ENCODE peak calls at places on chromosome 17, in nine cellular contexts. D is GM12891, Q is sigmoid colon, Y is HCT116, A is adrenal gland, P is heart left ventricle, C is H1, E is tibial nerve, J is stomach. S is an unnamed sample.

GRCh38 chr17:63950940-63951907 is 19.1 kb upstream of the CD79B start:
- DNase-seq in D (peak), Q (no peak), Y (peak), A (no peak), P (no peak), C (peak), E (no peak), J (peak), S (no peak)

GRCh38 chr17:2070241-2071023 is 15.5 kb downstream of the HIC1 start:
- DNase-seq in D (peak), Q (no peak), Y (no peak), A (no peak), P (no peak), C (no peak), E (no peak), J (no peak), S (no peak)

GRCh38 chr17:40026816-40027613 is 11.8 kb downstream of the CSF3 start:
- DNase-seq in D (peak), Q (peak), Y (peak), A (peak), P (peak), C (peak), E (peak), J (peak), S (peak)

GRCh38 chr17:69466905-69467630 is 52.6 kb downstream of the MAP2K6 start:
- DNase-seq in D (no peak), Q (no peak), Y (no peak), A (no peak), P (no peak), C (no peak), E (no peak), J (no peak), S (no peak)

GRCh38 chr17:35730400-35731005 is 936 bp upstream of the RASL10B start:
- DNase-seq in D (no peak), Q (no peak), Y (no peak), A (no peak), P (no peak), C (no peak), E (no peak), J (no peak), S (no peak)

GRCh38 chr17:68592667-68593330 is 8.4 kb downstream of the FAM20A start:
- DNase-seq in D (no peak), Q (no peak), Y (no peak), A (no peak), P (no peak), C (no peak), E (peak), J (no peak), S (no peak)

GRCh38 chr17:46876353-46876887 is 25.0 kb downstream of the WNT9B start:
- DNase-seq in D (peak), Q (no peak), Y (peak), A (no peak), P (no peak), C (peak), E (no peak), J (peak), S (no peak)

GRCh38 chr17:7552621-7553051 is 3.8 kb downstream of the TNFSF12 start:
- DNase-seq in D (peak), Q (no peak), Y (no peak), A (no peak), P (no peak), C (no peak), E (peak), J (no peak), S (no peak)

GRCh38 chr17:35089846-35090193 is 26.3 kb upstream of the RFFL start:
- DNase-seq in D (no peak), Q (no peak), Y (no peak), A (no peak), P (no peak), C (no peak), E (peak), J (no peak), S (peak)

DNA sequence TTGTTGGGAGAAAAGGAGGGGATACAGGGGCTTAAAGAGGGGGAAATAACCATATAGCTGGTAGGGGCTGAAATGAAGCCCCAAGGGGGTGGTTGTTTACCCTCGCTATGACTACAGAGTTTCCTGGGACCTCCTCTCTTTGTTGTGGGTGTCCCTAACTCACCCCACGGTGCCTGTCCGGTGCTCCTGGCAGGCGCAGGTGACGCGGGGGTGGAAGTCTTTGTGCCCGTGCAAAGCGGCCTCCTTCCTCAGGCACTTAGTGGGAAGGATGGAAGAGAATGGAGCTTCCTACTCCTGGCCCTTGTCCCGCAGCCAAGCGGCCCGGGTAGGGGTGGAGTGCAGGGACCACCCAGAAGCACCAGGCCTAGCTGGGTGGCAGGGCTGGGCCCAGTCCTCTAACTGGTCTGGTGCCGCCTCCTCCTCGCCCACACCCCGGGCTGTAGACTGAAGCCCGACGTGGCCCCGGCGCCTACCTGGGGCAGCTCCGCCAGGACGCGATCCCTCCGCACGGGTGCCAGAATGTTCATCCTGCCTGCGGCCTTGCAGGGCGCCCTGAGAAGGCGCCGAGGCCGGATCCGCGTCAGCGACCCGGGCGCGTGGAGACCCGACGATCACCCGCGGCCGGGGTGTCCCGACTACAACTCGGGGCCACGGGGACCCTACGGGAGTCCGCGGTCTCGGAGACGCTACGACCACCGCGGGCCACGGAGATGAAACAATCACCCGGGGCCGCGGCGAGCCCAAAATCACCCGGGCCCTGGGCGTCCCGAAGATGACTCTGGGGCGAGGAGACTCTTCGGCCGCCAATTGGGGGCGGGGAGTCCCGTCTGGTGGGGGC is 709 bp downstream of the RAB34 start:
- DNase-seq in D (no peak), Q (peak), Y (no peak), A (peak), P (peak), C (no peak), E (no peak), J (no peak), S (no peak)
- TF ChIP-seq POLR2A in D (no peak), Q (no peak), Y (no peak), A (no peak), P (no peak), C (no peak), E (no peak), J (no peak), S (peak)

GRCh38 chr17:56761387-56761786 is 72.3 kb downstream of the C17orf67 start:
- DNase-seq in D (no peak), Q (no peak), Y (no peak), A (no peak), P (no peak), C (no peak), E (no peak), J (no peak), S (no peak)

GRCh38 chr17:56762144-56762543 is 71.6 kb downstream of the C17orf67 start:
- DNase-seq in D (no peak), Q (no peak), Y (no peak), A (no peak), P (no peak), C (no peak), E (no peak), J (no peak), S (no peak)

GRCh38 chr17:56765449-56765848 is 68.3 kb downstream of the C17orf67 start:
- DNase-seq in D (no peak), Q (no peak), Y (no peak), A (no peak), P (no peak), C (no peak), E (no peak), J (no peak), S (no peak)

GRCh38 chr17:56762988-56763387 is 70.7 kb downstream of the C17orf67 start:
- DNase-seq in D (no peak), Q (no peak), Y (no peak), A (no peak), P (no peak), C (no peak), E (no peak), J (no peak), S (no peak)
- TF ChIP-seq POLR2A in D (no peak), Q (no peak), Y (no peak), A (no peak), P (no peak), C (no peak), E (no peak), J (no peak), S (no peak)

DNA sequence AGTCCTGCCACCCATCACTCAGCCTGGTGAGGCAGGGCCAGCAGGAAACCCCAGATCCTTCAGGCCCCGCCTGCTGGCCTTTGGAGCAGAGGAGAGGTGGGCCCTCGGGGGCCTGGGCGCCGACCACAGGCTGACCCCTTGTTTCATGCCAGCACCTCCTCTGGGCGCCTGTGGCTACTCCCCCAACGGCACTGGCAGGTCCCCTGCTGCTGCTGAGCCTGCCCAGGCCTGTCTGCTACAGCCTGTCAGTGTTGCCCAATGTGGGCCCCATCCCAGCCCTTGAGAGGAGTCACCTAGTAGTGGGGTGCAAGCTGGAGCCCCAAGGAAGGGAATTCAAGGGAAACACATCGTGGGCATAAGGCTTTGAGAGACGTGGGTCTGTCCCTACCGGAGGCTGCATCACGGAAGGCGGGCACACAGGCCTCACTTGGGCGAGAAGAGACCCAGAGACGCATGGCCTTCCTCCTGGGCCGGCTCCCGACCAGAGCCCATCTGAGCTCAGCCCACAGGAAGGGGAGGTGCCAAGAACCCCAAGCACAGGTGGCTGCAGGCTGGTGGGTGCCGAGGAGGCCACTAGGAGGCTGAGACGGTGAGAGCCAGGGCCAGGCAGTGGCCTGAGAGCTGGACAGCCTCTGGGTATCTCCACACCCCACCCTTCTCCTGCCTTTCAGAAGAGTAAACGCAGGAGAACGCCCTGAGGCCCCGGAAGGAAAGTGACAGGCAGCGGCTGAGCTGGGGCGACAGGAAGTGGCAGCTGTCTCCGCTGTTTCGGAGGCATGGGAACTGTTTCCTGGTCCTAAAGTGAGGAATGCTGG is 8.1 kb upstream of the FASN start:
- DNase-seq in D (peak), Q (peak), Y (peak), A (peak), P (no peak), C (peak), E (no peak), J (peak), S (peak)
- TF ChIP-seq POLR2A in D (peak), Q (no peak), Y (peak), A (no peak), P (no peak), C (no peak), E (no peak), J (peak), S (no peak)

DNA sequence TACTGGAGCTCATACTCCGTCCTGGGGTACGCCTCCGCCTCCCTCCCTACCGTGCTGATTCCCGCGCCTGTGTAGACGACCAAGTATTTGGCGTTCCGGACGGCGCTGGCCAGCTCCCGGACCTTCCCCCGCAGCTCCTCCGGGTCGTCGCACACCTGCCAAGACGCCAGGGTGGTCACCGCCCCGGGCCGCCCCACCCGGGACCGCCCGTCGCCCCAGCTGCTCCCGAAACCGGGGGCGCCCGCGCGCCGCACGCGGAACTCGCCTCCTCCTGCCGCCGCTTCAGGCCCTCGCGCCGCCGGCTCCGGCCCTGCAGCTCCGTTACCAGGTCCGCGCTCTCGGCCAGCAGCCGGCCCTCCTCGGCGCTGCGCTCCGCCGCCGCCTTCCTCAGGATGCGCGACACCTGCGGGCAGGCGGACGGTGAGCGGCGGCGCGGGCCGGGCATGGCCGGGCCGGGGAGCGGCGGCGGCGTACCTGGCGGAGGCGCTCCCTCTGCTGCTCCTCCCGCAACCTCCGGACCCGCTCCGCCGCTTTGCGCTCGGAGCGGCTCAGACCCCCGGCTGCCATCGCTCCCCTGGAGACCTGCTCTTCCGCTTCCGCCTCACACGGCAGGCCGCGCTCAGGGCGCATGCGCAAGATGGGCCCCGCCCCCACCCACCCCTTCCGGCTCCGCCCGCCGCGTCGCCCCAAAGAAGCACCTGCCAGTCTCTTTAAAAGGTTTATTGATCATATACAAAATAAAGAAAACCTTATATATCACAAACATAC is at the start of gene SIRT7:
- DNase-seq in D (peak), Q (peak), Y (peak), A (peak), P (peak), C (peak), E (peak), J (peak), S (peak)
- TF ChIP-seq POLR2A in D (peak), Q (no peak), Y (peak), A (peak), P (peak), C (peak), E (no peak), J (no peak), S (peak)

DNA sequence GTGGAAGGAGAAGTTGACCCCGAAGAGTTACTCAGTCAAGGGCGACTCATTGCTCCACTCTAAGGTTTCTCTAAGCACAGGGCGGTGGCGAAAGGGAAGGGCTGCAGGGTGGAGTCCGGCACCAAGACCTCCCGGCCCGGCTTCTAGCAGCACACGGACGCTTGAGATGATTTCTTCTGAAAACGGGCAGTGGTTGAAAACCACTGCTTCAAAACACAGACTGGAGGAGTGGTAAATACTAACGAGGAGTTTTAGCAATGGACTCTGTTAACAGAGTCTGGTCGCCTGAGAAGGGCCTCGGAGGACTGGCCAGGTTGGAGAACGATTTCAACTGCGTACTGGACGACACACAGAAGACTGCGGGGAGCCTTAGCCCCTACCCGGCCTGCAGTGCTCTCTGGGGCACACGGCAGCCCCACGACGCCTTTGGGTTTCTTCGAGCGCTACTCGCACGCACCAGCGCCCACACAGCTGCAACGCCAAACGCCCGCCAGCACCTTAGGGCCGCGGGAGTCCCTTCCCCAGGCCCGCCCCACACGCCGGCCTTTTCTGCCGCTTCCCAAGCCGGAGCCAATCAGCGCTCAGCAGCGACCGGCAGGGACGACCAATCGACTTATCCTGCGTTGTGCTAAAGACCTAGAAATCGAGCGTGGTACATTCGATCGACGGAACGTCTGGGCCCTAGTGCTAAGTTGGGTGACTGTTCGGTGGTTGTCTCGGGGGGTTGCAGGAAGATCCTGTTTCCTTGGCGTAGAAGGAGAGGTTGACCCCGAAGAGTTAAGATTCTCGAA is 14.4 kb upstream of the CA4 start:
- DNase-seq in D (peak), Q (peak), Y (peak), A (peak), P (peak), C (peak), E (peak), J (peak), S (no peak)
- TF ChIP-seq POLR2A in D (peak), Q (peak), Y (peak), A (peak), P (peak), C (peak), E (peak), J (no peak), S (no peak)

GRCh38 chr17:80146121-80147034 is 550 bp downstream of the EIF4A3 start:
- DNase-seq in D (no peak), Q (peak), Y (no peak), A (peak), P (peak), C (no peak), E (no peak), J (no peak), S (no peak)
- TF ChIP-seq POLR2A in D (no peak), Q (no peak), Y (no peak), A (no peak), P (no peak), C (no peak), E (no peak), J (no peak), S (peak)

DNA sequence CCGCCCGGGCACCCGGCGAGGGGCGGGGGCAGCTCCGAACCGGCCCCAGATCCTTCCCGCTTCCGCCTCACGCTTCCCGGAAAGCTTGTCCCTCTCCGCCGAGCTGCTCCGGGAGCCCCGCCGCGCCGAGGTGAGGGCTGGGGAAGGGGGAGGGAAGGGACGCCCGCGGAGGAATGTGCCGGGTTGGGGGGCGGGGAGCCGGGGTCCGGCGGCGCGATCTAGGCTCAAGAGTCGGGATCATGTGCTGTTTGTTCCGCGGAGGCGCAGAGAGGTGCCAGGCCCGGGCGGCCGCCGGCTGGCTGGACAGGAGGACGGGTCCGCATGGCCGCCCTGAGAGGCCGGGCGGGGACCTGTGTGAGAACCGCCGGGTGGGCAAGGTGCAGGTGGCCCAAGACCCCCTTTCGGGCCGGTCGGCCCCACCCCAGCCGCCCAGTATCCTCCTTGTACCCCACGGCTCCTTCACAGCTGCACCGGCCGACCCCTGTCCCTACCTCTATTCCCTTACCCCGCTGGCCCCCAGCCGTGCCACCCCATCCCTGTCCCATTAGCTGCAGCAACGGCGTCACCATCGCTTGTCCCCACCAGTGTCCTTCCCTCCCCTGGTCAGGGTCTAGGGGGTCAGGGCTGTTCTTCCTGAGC is 396 bp downstream of the KIF1C start:
- DNase-seq in D (peak), Q (peak), Y (no peak), A (peak), P (peak), C (peak), E (no peak), J (peak), S (peak)
- TF ChIP-seq POLR2A in D (no peak), Q (no peak), Y (no peak), A (peak), P (peak), C (no peak), E (peak), J (no peak), S (no peak)